ENCODE peak calls at places on chromosomes 12 and 14, in five cellular contexts. One of them, this sample, is unnamed. For H3K27me3 and H3K4me1, the result is how much of the 10 kb centered on the place peaks cover.

GRCh38 chr12:105014603-105015002 is 28.5 kb downstream of the NOPCHAP1 start:
- DNase-seq in fibroblast of lung: no peak
- DNase-seq in lower lobe of right lung: no peak
- DNase-seq in neural progenitor cell: no peak
- DNase-seq in pancreas: no peak
- DNase-seq in this sample: no peak

GRCh38 chr12:24496755-24497154 is 452.1 kb downstream of the BCAT1 start:
- DNase-seq in fibroblast of lung: peak
- DNase-seq in neural progenitor cell: no peak
- DNase-seq in lower lobe of right lung: no peak
- DNase-seq in pancreas: no peak
- DNase-seq in this sample: peak

GRCh38 chr12:70609203-70609602 is 28.0 kb downstream of the PTPRB start:
- DNase-seq in pancreas: no peak
- DNase-seq in lower lobe of right lung: no peak
- DNase-seq in fibroblast of lung: no peak
- DNase-seq in neural progenitor cell: peak
- DNase-seq in this sample: peak

GRCh38 chr12:40622246-40622838 is 69.9 kb upstream of the CNTN1 start:
- DNase-seq in lower lobe of right lung: peak
- DNase-seq in pancreas: peak
- DNase-seq in neural progenitor cell: peak
- DNase-seq in fibroblast of lung: peak
- DNase-seq in this sample: peak

GRCh38 chr12:27449011-27449410 is 2.5 kb downstream of the SMCO2 start:
- DNase-seq in fibroblast of lung: no peak
- DNase-seq in lower lobe of right lung: no peak
- DNase-seq in neural progenitor cell: no peak
- DNase-seq in pancreas: no peak
- DNase-seq in this sample: no peak

GRCh38 chr14:55473786-55474185 is 33.4 kb upstream of the TBPL2 start:
- DNase-seq in lower lobe of right lung: no peak
- DNase-seq in fibroblast of lung: no peak
- DNase-seq in pancreas: no peak
- DNase-seq in neural progenitor cell: no peak
- DNase-seq in this sample: no peak

GRCh38 chr14:51554953-51555352 is 96.8 kb upstream of the FRMD6 start:
- DNase-seq in lower lobe of right lung: no peak
- DNase-seq in fibroblast of lung: peak
- DNase-seq in pancreas: no peak
- DNase-seq in neural progenitor cell: peak
- DNase-seq in this sample: no peak

GRCh38 chr14:55028066-55028465 is 1.0 kb downstream of the SOCS4 start:
- DNase-seq in neural progenitor cell: no peak
- DNase-seq in pancreas: no peak
- DNase-seq in lower lobe of right lung: no peak
- DNase-seq in fibroblast of lung: no peak
- DNase-seq in this sample: peak

GRCh38 chr12:92257261-92257660 is 111.6 kb upstream of the BTG1 start:
- DNase-seq in neural progenitor cell: no peak
- DNase-seq in pancreas: no peak
- DNase-seq in fibroblast of lung: no peak
- DNase-seq in lower lobe of right lung: no peak
- DNase-seq in this sample: no peak

GRCh38 chr12:67759829-67760228 is 111.3 kb downstream of the DYRK2 start:
- DNase-seq in lower lobe of right lung: no peak
- DNase-seq in neural progenitor cell: no peak
- DNase-seq in pancreas: peak
- DNase-seq in fibroblast of lung: no peak
- DNase-seq in this sample: no peak

GRCh38 chr14:88559852-88560251 is 3.0 kb upstream of the ZC3H14 start:
- DNase-seq in neural progenitor cell: peak
- DNase-seq in fibroblast of lung: peak
- DNase-seq in pancreas: no peak
- DNase-seq in lower lobe of right lung: no peak
- DNase-seq in this sample: peak

GRCh38 chr14:21087294-21088091 is 11.0 kb downstream of the ZNF219 start:
- DNase-seq in lower lobe of right lung: no peak
- DNase-seq in neural progenitor cell: peak
- DNase-seq in pancreas: no peak
- DNase-seq in fibroblast of lung: peak
- DNase-seq in this sample: no peak

GRCh38 chr12:53197011-53197640 is 9.9 kb downstream of the ITGB7 start:
- DNase-seq in pancreas: no peak
- DNase-seq in lower lobe of right lung: no peak
- DNase-seq in neural progenitor cell: no peak
- DNase-seq in fibroblast of lung: no peak
- DNase-seq in this sample: no peak

GRCh38 chr12:53193953-53194716 is 12.9 kb downstream of the ITGB7 start:
- DNase-seq in pancreas: no peak
- DNase-seq in neural progenitor cell: no peak
- DNase-seq in fibroblast of lung: no peak
- DNase-seq in lower lobe of right lung: no peak
- DNase-seq in this sample: no peak

GRCh38 chr12:53194973-53195372 is 12.1 kb downstream of the ITGB7 start:
- DNase-seq in neural progenitor cell: no peak
- DNase-seq in fibroblast of lung: no peak
- DNase-seq in pancreas: no peak
- DNase-seq in lower lobe of right lung: no peak
- DNase-seq in this sample: no peak

GRCh38 chr12:53196486-53196885 is 10.6 kb downstream of the ITGB7 start:
- DNase-seq in pancreas: no peak
- DNase-seq in fibroblast of lung: no peak
- DNase-seq in lower lobe of right lung: no peak
- DNase-seq in neural progenitor cell: no peak
- DNase-seq in this sample: no peak

DNA sequence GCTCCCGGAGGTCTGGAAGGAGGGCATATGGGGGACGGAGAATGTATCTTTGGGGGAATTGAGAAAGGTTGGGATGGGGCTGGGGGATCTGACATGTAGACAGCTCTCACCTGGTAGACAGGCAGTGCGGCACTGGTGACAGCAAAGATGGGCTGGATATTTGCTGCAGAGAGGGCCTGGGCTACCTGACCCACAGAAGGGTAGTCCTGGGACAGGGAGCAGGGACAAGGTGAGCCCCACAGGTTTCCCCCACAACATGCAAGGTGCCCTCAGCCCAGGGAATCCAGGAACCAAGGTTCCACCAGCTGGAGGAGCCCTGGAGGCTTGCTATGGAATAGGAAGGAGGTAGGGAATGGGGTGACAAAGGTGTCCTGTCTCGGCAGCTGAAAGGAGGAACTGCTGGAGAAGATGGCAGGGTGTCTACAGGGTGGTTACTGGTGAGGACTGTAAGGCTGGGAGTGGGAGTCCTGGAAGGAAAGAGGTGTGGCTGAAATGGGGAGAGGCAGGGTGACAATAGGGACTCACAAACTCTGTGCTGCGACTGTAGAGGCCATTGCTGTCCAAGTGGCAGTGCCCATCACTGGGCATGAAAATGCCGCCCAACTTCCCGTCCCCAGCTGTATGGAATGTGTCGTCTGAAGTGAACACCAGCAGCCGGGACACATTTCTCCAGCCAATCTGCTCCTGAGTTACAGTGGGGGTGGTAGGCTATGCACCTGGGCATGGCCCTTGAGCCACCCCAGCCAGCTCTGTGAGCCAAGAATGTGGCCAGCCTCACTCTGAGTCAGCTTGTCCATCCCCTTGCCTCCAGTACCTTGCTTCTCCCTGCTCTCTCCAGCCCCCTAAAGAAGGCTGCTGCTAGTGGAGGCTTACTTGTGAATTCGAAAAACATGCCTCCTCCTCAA is 11.3 kb downstream of the ITGB7 start:
- DNase-seq in pancreas: no peak
- DNase-seq in lower lobe of right lung: no peak
- DNase-seq in fibroblast of lung: no peak
- DNase-seq in neural progenitor cell: no peak
- DNase-seq in this sample: no peak
- H3K27me3 ChIP-seq in pancreas: under half
- H3K27me3 ChIP-seq in lower lobe of right lung: under half
- H3K27me3 ChIP-seq in fibroblast of lung: under half
- H3K27me3 ChIP-seq in neural progenitor cell: half or more
- H3K27me3 ChIP-seq in this sample: under half

GRCh38 chr12:8949525-8950286 is at the start of gene M6PR:
- DNase-seq in fibroblast of lung: peak
- DNase-seq in neural progenitor cell: peak
- DNase-seq in lower lobe of right lung: peak
- DNase-seq in pancreas: peak
- DNase-seq in this sample: peak
- H3K4me1 ChIP-seq in fibroblast of lung: under half
- H3K4me1 ChIP-seq in neural progenitor cell: under half
- H3K4me1 ChIP-seq in lower lobe of right lung: under half
- H3K4me1 ChIP-seq in pancreas: under half
- H3K4me1 ChIP-seq in this sample: under half

GRCh38 chr12:107778383-107779015 is 4.0 kb downstream of the ASCL4 start:
- DNase-seq in neural progenitor cell: no peak
- DNase-seq in fibroblast of lung: no peak
- DNase-seq in lower lobe of right lung: no peak
- DNase-seq in pancreas: no peak
- DNase-seq in this sample: no peak

GRCh38 chr12:107776171-107776570 is 1.7 kb downstream of the ASCL4 start:
- DNase-seq in neural progenitor cell: no peak
- DNase-seq in lower lobe of right lung: no peak
- DNase-seq in pancreas: no peak
- DNase-seq in fibroblast of lung: no peak
- DNase-seq in this sample: no peak

GRCh38 chr12:107774349-107775029 is at the start of gene ASCL4:
- DNase-seq in pancreas: no peak
- DNase-seq in neural progenitor cell: peak
- DNase-seq in fibroblast of lung: no peak
- DNase-seq in lower lobe of right lung: no peak
- DNase-seq in this sample: no peak

GRCh38 chr12:107779077-107779840 is 4.8 kb downstream of the ASCL4 start:
- DNase-seq in lower lobe of right lung: no peak
- DNase-seq in pancreas: no peak
- DNase-seq in neural progenitor cell: no peak
- DNase-seq in fibroblast of lung: no peak
- DNase-seq in this sample: no peak

DNA sequence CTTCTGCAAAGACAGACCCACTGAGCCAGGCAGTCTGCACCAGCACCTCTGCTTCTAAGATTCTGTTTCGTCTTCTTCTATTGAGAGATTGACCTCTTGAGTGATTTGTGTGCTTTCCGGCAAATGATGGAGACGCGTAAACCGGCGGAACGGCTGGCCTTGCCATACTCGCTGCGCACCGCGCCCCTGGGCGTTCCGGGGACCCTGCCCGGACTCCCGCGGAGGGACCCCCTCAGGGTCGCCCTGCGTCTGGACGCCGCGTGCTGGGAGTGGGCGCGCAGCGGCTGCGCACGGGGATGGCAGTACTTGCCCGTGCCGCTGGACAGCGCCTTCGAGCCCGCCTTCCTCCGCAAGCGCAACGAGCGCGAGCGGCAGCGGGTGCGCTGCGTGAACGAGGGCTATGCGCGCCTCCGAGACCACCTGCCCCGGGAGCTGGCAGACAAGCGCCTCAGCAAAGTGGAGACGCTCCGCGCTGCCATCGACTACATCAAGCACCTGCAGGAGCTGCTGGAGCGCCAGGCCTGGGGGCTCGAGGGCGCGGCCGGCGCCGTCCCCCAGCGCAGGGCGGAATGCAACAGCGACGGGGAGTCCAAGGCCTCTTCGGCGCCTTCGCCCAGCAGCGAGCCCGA is 703 bp downstream of the ASCL4 start:
- DNase-seq in pancreas: no peak
- DNase-seq in lower lobe of right lung: no peak
- DNase-seq in fibroblast of lung: no peak
- DNase-seq in neural progenitor cell: peak
- DNase-seq in this sample: peak
- H3K27me3 ChIP-seq in pancreas: under half
- H3K27me3 ChIP-seq in lower lobe of right lung: half or more
- H3K27me3 ChIP-seq in fibroblast of lung: under half
- H3K27me3 ChIP-seq in neural progenitor cell: half or more
- H3K27me3 ChIP-seq in this sample: half or more

GRCh38 chr12:6424848-6425247 is 19.9 kb upstream of the CD27 start:
- DNase-seq in neural progenitor cell: no peak
- DNase-seq in pancreas: no peak
- DNase-seq in fibroblast of lung: no peak
- DNase-seq in lower lobe of right lung: no peak
- DNase-seq in this sample: no peak

GRCh38 chr12:6424008-6424347 is 20.8 kb upstream of the CD27 start:
- DNase-seq in pancreas: no peak
- DNase-seq in neural progenitor cell: no peak
- DNase-seq in lower lobe of right lung: no peak
- DNase-seq in fibroblast of lung: no peak
- DNase-seq in this sample: no peak

GRCh38 chr12:6420364-6420763 is 24.4 kb upstream of the CD27 start:
- DNase-seq in pancreas: no peak
- DNase-seq in lower lobe of right lung: no peak
- DNase-seq in fibroblast of lung: no peak
- DNase-seq in neural progenitor cell: no peak
- DNase-seq in this sample: no peak

GRCh38 chr12:6425588-6426531 is 18.9 kb upstream of the CD27 start:
- DNase-seq in fibroblast of lung: no peak
- DNase-seq in lower lobe of right lung: no peak
- DNase-seq in neural progenitor cell: no peak
- DNase-seq in pancreas: no peak
- DNase-seq in this sample: no peak

GRCh38 chr12:6423267-6424007 is 21.3 kb upstream of the CD27 start:
- DNase-seq in neural progenitor cell: peak
- DNase-seq in lower lobe of right lung: peak
- DNase-seq in fibroblast of lung: peak
- DNase-seq in pancreas: peak
- DNase-seq in this sample: peak
- H3K4me1 ChIP-seq in neural progenitor cell: under half
- H3K4me1 ChIP-seq in lower lobe of right lung: under half
- H3K4me1 ChIP-seq in fibroblast of lung: under half
- H3K4me1 ChIP-seq in pancreas: under half
- H3K4me1 ChIP-seq in this sample: under half

GRCh38 chr14:98900236-98900635 is 371.8 kb downstream of the BCL11B start:
- DNase-seq in pancreas: no peak
- DNase-seq in fibroblast of lung: no peak
- DNase-seq in lower lobe of right lung: no peak
- DNase-seq in neural progenitor cell: no peak
- DNase-seq in this sample: no peak
- H3K27me3 ChIP-seq in pancreas: under half
- H3K27me3 ChIP-seq in fibroblast of lung: under half
- H3K27me3 ChIP-seq in lower lobe of right lung: under half
- H3K27me3 ChIP-seq in neural progenitor cell: under half
- H3K27me3 ChIP-seq in this sample: under half

GRCh38 chr12:6330192-6330591 is 11.7 kb downstream of the TNFRSF1A start:
- DNase-seq in neural progenitor cell: no peak
- DNase-seq in lower lobe of right lung: no peak
- DNase-seq in pancreas: no peak
- DNase-seq in fibroblast of lung: no peak
- DNase-seq in this sample: no peak
- H3K4me1 ChIP-seq in neural progenitor cell: under half
- H3K4me1 ChIP-seq in lower lobe of right lung: half or more
- H3K4me1 ChIP-seq in pancreas: under half
- H3K4me1 ChIP-seq in fibroblast of lung: under half
- H3K4me1 ChIP-seq in this sample: under half

GRCh38 chr12:93571854-93572711 is at the start of gene SOCS2:
- DNase-seq in neural progenitor cell: peak
- DNase-seq in fibroblast of lung: peak
- DNase-seq in pancreas: peak
- DNase-seq in lower lobe of right lung: peak
- DNase-seq in this sample: peak
- H3K27me3 ChIP-seq in neural progenitor cell: half or more
- H3K27me3 ChIP-seq in fibroblast of lung: under half
- H3K27me3 ChIP-seq in pancreas: under half
- H3K27me3 ChIP-seq in lower lobe of right lung: under half
- H3K27me3 ChIP-seq in this sample: under half

GRCh38 chr12:114676142-114676741 is 7.7 kb downstream of the TBX3 start:
- DNase-seq in pancreas: no peak
- DNase-seq in fibroblast of lung: peak
- DNase-seq in lower lobe of right lung: no peak
- DNase-seq in neural progenitor cell: peak
- DNase-seq in this sample: no peak
- H3K4me1 ChIP-seq in pancreas: under half
- H3K4me1 ChIP-seq in fibroblast of lung: under half
- H3K4me1 ChIP-seq in lower lobe of right lung: under half
- H3K4me1 ChIP-seq in neural progenitor cell: under half
- H3K4me1 ChIP-seq in this sample: half or more

GRCh38 chr14:74241611-74242005 is 2.4 kb downstream of the VSX2 start:
- DNase-seq in lower lobe of right lung: no peak
- DNase-seq in pancreas: no peak
- DNase-seq in neural progenitor cell: no peak
- DNase-seq in fibroblast of lung: peak
- DNase-seq in this sample: no peak
- H3K27me3 ChIP-seq in lower lobe of right lung: half or more
- H3K27me3 ChIP-seq in pancreas: under half
- H3K27me3 ChIP-seq in neural progenitor cell: half or more
- H3K27me3 ChIP-seq in fibroblast of lung: half or more
- H3K27me3 ChIP-seq in this sample: half or more

This sample was measured in cardiac muscle cell.